ENCODE peak calls at places on chromosomes 7 and 10, in ten cellular contexts. One of them, this sample, is unnamed.

GRCh38 chr7:32762894-32763293 is 128.7 kb downstream of the KBTBD2 start:
- DNase-seq in prostate gland: no peak
- DNase-seq in stomach: no peak
- DNase-seq in SK-N-SH: no peak
- DNase-seq in sigmoid colon: no peak
- DNase-seq in transverse colon: no peak
- DNase-seq in spleen: no peak
- DNase-seq in upper lobe of left lung: no peak
- DNase-seq in K562: no peak
- DNase-seq in HCT116: no peak
- DNase-seq in this sample: no peak

GRCh38 chr7:151244156-151244870 is 4.2 kb downstream of the SMARCD3 start:
- DNase-seq in HCT116: no peak
- DNase-seq in stomach: peak; percentile 55
- DNase-seq in K562: peak; percentile 88
- DNase-seq in sigmoid colon: no peak
- DNase-seq in upper lobe of left lung: peak; percentile 48
- DNase-seq in transverse colon: peak; percentile 51
- DNase-seq in SK-N-SH: peak; percentile 93
- DNase-seq in spleen: peak; percentile 72
- DNase-seq in prostate gland: no peak
- DNase-seq in this sample: no peak

GRCh38 chr7:95395755-95396135 is 430 bp downstream of the PON3 start:
- DNase-seq in HCT116: no peak
- DNase-seq in SK-N-SH: no peak
- DNase-seq in spleen: no peak
- DNase-seq in K562: no peak
- DNase-seq in stomach: no peak
- DNase-seq in transverse colon: no peak
- DNase-seq in upper lobe of left lung: no peak
- DNase-seq in prostate gland: no peak
- DNase-seq in sigmoid colon: no peak
- DNase-seq in this sample: no peak

GRCh38 chr7:8254215-8254614 is 7.8 kb downstream of the ICA1 start:
- DNase-seq in SK-N-SH: no peak
- DNase-seq in HCT116: no peak
- DNase-seq in transverse colon: no peak
- DNase-seq in prostate gland: no peak
- DNase-seq in upper lobe of left lung: no peak
- DNase-seq in K562: no peak
- DNase-seq in stomach: no peak
- DNase-seq in spleen: no peak
- DNase-seq in sigmoid colon: no peak
- DNase-seq in this sample: no peak

GRCh38 chr7:108535744-108536143 is 9.8 kb upstream of the PNPLA8 start:
- DNase-seq in K562: no peak
- DNase-seq in sigmoid colon: no peak
- DNase-seq in spleen: no peak
- DNase-seq in stomach: no peak
- DNase-seq in HCT116: no peak
- DNase-seq in transverse colon: no peak
- DNase-seq in upper lobe of left lung: no peak
- DNase-seq in prostate gland: no peak
- DNase-seq in SK-N-SH: no peak
- DNase-seq in this sample: no peak

GRCh38 chr7:74084722-74085578 is 1.3 kb downstream of the LIMK1 start:
- DNase-seq in prostate gland: no peak
- DNase-seq in K562: no peak
- DNase-seq in HCT116: no peak
- DNase-seq in sigmoid colon: no peak
- DNase-seq in SK-N-SH: peak; percentile 27
- DNase-seq in transverse colon: no peak
- DNase-seq in stomach: no peak
- DNase-seq in spleen: no peak
- DNase-seq in upper lobe of left lung: peak; percentile 57
- DNase-seq in this sample: no peak

GRCh38 chr10:2246747-2247146 is 509.4 kb upstream of the ADARB2 start:
- DNase-seq in stomach: no peak
- DNase-seq in transverse colon: no peak
- DNase-seq in sigmoid colon: no peak
- DNase-seq in K562: no peak
- DNase-seq in HCT116: no peak
- DNase-seq in SK-N-SH: no peak
- DNase-seq in upper lobe of left lung: no peak
- DNase-seq in spleen: no peak
- DNase-seq in prostate gland: no peak
- DNase-seq in this sample: no peak

GRCh38 chr7:103445228-103446020 is 583 bp downstream of the SLC26A5 start:
- DNase-seq in K562: no peak
- DNase-seq in transverse colon: no peak
- DNase-seq in stomach: no peak
- DNase-seq in SK-N-SH: peak; percentile 86
- DNase-seq in spleen: no peak
- DNase-seq in sigmoid colon: no peak
- DNase-seq in upper lobe of left lung: no peak
- DNase-seq in HCT116: no peak
- DNase-seq in prostate gland: no peak
- DNase-seq in this sample: no peak

GRCh38 chr7:3649250-3649649 is 348.2 kb downstream of the SDK1 start:
- DNase-seq in upper lobe of left lung: no peak
- DNase-seq in prostate gland: no peak
- DNase-seq in spleen: no peak
- DNase-seq in transverse colon: no peak
- DNase-seq in sigmoid colon: no peak
- DNase-seq in stomach: no peak
- DNase-seq in SK-N-SH: peak; percentile 29
- DNase-seq in K562: no peak
- DNase-seq in HCT116: no peak
- DNase-seq in this sample: no peak

GRCh38 chr10:125559210-125559609 is 123.8 kb downstream of the TEX36 start:
- DNase-seq in upper lobe of left lung: no peak
- DNase-seq in HCT116: no peak
- DNase-seq in stomach: no peak
- DNase-seq in transverse colon: no peak
- DNase-seq in spleen: no peak
- DNase-seq in sigmoid colon: no peak
- DNase-seq in SK-N-SH: no peak
- DNase-seq in prostate gland: no peak
- DNase-seq in K562: no peak
- DNase-seq in this sample: no peak

GRCh38 chr10:113000454-113000853 is 50.4 kb downstream of the TCF7L2 start:
- DNase-seq in sigmoid colon: no peak
- DNase-seq in transverse colon: no peak
- DNase-seq in upper lobe of left lung: no peak
- DNase-seq in prostate gland: no peak
- DNase-seq in stomach: no peak
- DNase-seq in HCT116: no peak
- DNase-seq in K562: no peak
- DNase-seq in spleen: no peak
- DNase-seq in SK-N-SH: no peak
- DNase-seq in this sample: no peak

GRCh38 chr7:410395-410910 is 109.2 kb downstream of the PDGFA start:
- DNase-seq in prostate gland: no peak
- DNase-seq in transverse colon: no peak
- DNase-seq in SK-N-SH: peak; percentile 38
- DNase-seq in stomach: no peak
- DNase-seq in upper lobe of left lung: no peak
- DNase-seq in HCT116: no peak
- DNase-seq in K562: no peak
- DNase-seq in sigmoid colon: peak; percentile 36
- DNase-seq in spleen: peak; percentile 70
- DNase-seq in this sample: no peak

GRCh38 chr10:65660006-65660405 is 1265.8 kb upstream of the LRRTM3 start:
- DNase-seq in stomach: no peak
- DNase-seq in K562: no peak
- DNase-seq in spleen: no peak
- DNase-seq in HCT116: no peak
- DNase-seq in transverse colon: no peak
- DNase-seq in SK-N-SH: no peak
- DNase-seq in prostate gland: no peak
- DNase-seq in sigmoid colon: no peak
- DNase-seq in upper lobe of left lung: no peak
- DNase-seq in this sample: no peak

GRCh38 chr7:76372984-76373833 is 14.4 kb upstream of the YWHAG start:
- DNase-seq in stomach: no peak
- DNase-seq in sigmoid colon: no peak
- DNase-seq in prostate gland: no peak
- DNase-seq in transverse colon: no peak
- DNase-seq in SK-N-SH: no peak
- DNase-seq in K562: peak; percentile 91
- DNase-seq in HCT116: no peak
- DNase-seq in upper lobe of left lung: peak; percentile 79
- DNase-seq in spleen: peak; percentile 41
- DNase-seq in this sample: no peak

GRCh38 chr7:71408276-71408675 is 276.3 kb downstream of the GALNT17 start:
- DNase-seq in upper lobe of left lung: no peak
- DNase-seq in stomach: no peak
- DNase-seq in SK-N-SH: no peak
- DNase-seq in spleen: no peak
- DNase-seq in transverse colon: no peak
- DNase-seq in HCT116: no peak
- DNase-seq in sigmoid colon: no peak
- DNase-seq in prostate gland: no peak
- DNase-seq in K562: no peak
- DNase-seq in this sample: no peak
- H3K9me3 ChIP-seq in upper lobe of left lung: peaks cover 9% of the 10 kb centered on the region
- H3K9me3 ChIP-seq in stomach: peaks cover 7% of the 10 kb centered on the region
- H3K9me3 ChIP-seq in SK-N-SH: peaks cover 3% of the 10 kb centered on the region
- H3K9me3 ChIP-seq in spleen: no peaks in the 10 kb centered on the region
- H3K9me3 ChIP-seq in transverse colon: peaks cover 3% of the 10 kb centered on the region
- H3K9me3 ChIP-seq in HCT116: peaks cover 17% of the 10 kb centered on the region
- H3K9me3 ChIP-seq in sigmoid colon: peaks cover 16% of the 10 kb centered on the region
- H3K9me3 ChIP-seq in prostate gland: no peaks in the 10 kb centered on the region
- H3K9me3 ChIP-seq in K562: no peaks in the 10 kb centered on the region
- H3K9me3 ChIP-seq in this sample: no peaks in the 10 kb centered on the region

DNA sequence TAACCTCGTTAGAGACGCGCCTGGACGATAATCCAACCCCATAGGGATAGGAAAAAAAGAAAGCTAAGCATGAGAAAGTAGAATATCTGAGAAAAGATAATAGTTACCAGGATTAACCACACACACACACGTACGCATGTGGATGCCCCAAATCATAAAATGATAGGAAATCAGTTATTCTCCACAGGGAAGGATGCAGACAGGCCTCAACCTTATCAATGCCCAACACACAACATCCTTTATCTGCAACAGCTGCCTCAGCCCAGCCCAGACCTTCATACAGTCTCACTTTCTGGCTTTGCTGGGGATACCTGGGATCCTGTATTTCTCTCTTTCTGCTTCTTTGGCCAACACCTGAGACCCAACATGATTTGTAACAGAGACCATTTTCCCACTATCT is 123.0 kb downstream of the NOC3L start:
- DNase-seq in spleen: no peak
- DNase-seq in upper lobe of left lung: no peak
- DNase-seq in HCT116: no peak
- DNase-seq in prostate gland: no peak
- DNase-seq in sigmoid colon: no peak
- DNase-seq in SK-N-SH: no peak
- DNase-seq in stomach: no peak
- DNase-seq in K562: peak; percentile 17
- DNase-seq in transverse colon: no peak
- DNase-seq in this sample: no peak
- H3K4me1 ChIP-seq in spleen: peaks cover 4% of the 10 kb centered on the region
- H3K4me1 ChIP-seq in upper lobe of left lung: no peaks in the 10 kb centered on the region
- H3K4me1 ChIP-seq in HCT116: no peaks in the 10 kb centered on the region
- H3K4me1 ChIP-seq in prostate gland: no peaks in the 10 kb centered on the region
- H3K4me1 ChIP-seq in sigmoid colon: no peaks in the 10 kb centered on the region
- H3K4me1 ChIP-seq in SK-N-SH: peaks cover 23% of the 10 kb centered on the region
- H3K4me1 ChIP-seq in stomach: no peaks in the 10 kb centered on the region
- H3K4me1 ChIP-seq in K562: no peaks in the 10 kb centered on the region
- H3K4me1 ChIP-seq in transverse colon: no peaks in the 10 kb centered on the region
- H3K4me1 ChIP-seq in this sample: no peaks in the 10 kb centered on the region

GRCh38 chr10:91190388-91190870 is 30.0 kb upstream of the PCGF5 start:
- DNase-seq in sigmoid colon: no peak
- DNase-seq in prostate gland: no peak
- DNase-seq in K562: no peak
- DNase-seq in spleen: no peak
- DNase-seq in stomach: no peak
- DNase-seq in upper lobe of left lung: no peak
- DNase-seq in HCT116: no peak
- DNase-seq in transverse colon: no peak
- DNase-seq in SK-N-SH: no peak
- DNase-seq in this sample: no peak
- TF ChIP-seq POLR2AphosphoS5 in sigmoid colon: no peak
- TF ChIP-seq POLR2AphosphoS5 in prostate gland: no peak
- TF ChIP-seq POLR2AphosphoS5 in K562: no peak
- TF ChIP-seq POLR2AphosphoS5 in spleen: no peak
- TF ChIP-seq POLR2AphosphoS5 in stomach: no peak
- TF ChIP-seq POLR2AphosphoS5 in upper lobe of left lung: no peak
- TF ChIP-seq POLR2AphosphoS5 in HCT116: no peak
- TF ChIP-seq POLR2AphosphoS5 in transverse colon: no peak
- TF ChIP-seq POLR2AphosphoS5 in SK-N-SH: no peak
- TF ChIP-seq POLR2AphosphoS5 in this sample: no peak

GRCh38 chr7:132462478-132462877 is 113.8 kb downstream of the PLXNA4 start:
- DNase-seq in K562: no peak
- DNase-seq in stomach: no peak
- DNase-seq in transverse colon: no peak
- DNase-seq in prostate gland: no peak
- DNase-seq in upper lobe of left lung: no peak
- DNase-seq in SK-N-SH: no peak
- DNase-seq in spleen: no peak
- DNase-seq in sigmoid colon: no peak
- DNase-seq in HCT116: no peak
- DNase-seq in this sample: no peak

GRCh38 chr7:132463922-132464321 is 112.3 kb downstream of the PLXNA4 start:
- DNase-seq in spleen: no peak
- DNase-seq in upper lobe of left lung: no peak
- DNase-seq in transverse colon: no peak
- DNase-seq in K562: no peak
- DNase-seq in SK-N-SH: no peak
- DNase-seq in stomach: no peak
- DNase-seq in prostate gland: no peak
- DNase-seq in HCT116: no peak
- DNase-seq in sigmoid colon: no peak
- DNase-seq in this sample: no peak

GRCh38 chr7:132466367-132466766 is 109.9 kb downstream of the PLXNA4 start:
- DNase-seq in prostate gland: no peak
- DNase-seq in SK-N-SH: no peak
- DNase-seq in HCT116: no peak
- DNase-seq in sigmoid colon: no peak
- DNase-seq in upper lobe of left lung: no peak
- DNase-seq in stomach: no peak
- DNase-seq in K562: no peak
- DNase-seq in transverse colon: no peak
- DNase-seq in spleen: no peak
- DNase-seq in this sample: no peak

GRCh38 chr7:132465516-132465915 is 110.8 kb downstream of the PLXNA4 start:
- DNase-seq in HCT116: no peak
- DNase-seq in K562: no peak
- DNase-seq in transverse colon: no peak
- DNase-seq in SK-N-SH: no peak
- DNase-seq in sigmoid colon: no peak
- DNase-seq in spleen: no peak
- DNase-seq in stomach: no peak
- DNase-seq in upper lobe of left lung: no peak
- DNase-seq in prostate gland: no peak
- DNase-seq in this sample: no peak

DNA sequence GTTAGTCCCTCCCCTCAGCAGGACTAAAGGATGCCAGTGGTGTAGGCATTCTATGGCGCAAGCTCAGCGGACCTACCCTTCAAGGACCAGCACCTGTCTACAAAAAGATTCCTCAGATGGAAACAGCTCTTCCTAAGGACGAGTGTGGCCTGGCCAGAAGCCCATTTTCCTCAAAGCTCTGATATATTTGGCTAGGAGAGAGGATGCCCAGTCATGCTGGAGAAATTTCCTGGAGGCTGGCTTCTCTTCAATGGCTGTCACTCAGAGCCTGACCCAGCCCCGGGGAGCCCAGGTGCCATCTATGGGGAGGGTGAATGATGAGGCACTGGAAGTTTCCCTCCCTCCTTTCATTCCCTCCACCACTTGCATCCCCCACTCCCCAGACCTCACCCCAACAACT is 111.5 kb downstream of the PLXNA4 start:
- DNase-seq in prostate gland: no peak
- DNase-seq in HCT116: no peak
- DNase-seq in SK-N-SH: no peak
- DNase-seq in sigmoid colon: peak; percentile 82
- DNase-seq in stomach: no peak
- DNase-seq in spleen: no peak
- DNase-seq in upper lobe of left lung: no peak
- DNase-seq in K562: no peak
- DNase-seq in transverse colon: no peak
- DNase-seq in this sample: no peak
- H3K9me3 ChIP-seq in prostate gland: no peaks in the 10 kb centered on the region
- H3K9me3 ChIP-seq in HCT116: no peaks in the 10 kb centered on the region
- H3K9me3 ChIP-seq in SK-N-SH: no peaks in the 10 kb centered on the region
- H3K9me3 ChIP-seq in sigmoid colon: no peaks in the 10 kb centered on the region
- H3K9me3 ChIP-seq in stomach: no peaks in the 10 kb centered on the region
- H3K9me3 ChIP-seq in spleen: no peaks in the 10 kb centered on the region
- H3K9me3 ChIP-seq in upper lobe of left lung: no peaks in the 10 kb centered on the region
- H3K9me3 ChIP-seq in K562: no peaks in the 10 kb centered on the region
- H3K9me3 ChIP-seq in transverse colon: no peaks in the 10 kb centered on the region
- H3K9me3 ChIP-seq in this sample: no peaks in the 10 kb centered on the region